ENCODE peak calls at places on chromosomes 13 and 19, in five cellular contexts. W is GM20000, Z is epithelial cell of esophagus, T is upper lobe of right lung, K is mesothelial cell of epicardium. O is an unnamed sample.

GRCh38 chr19:13156968-13157882 is 7.0 kb downstream of the IER2 start:
- DNase-seq in W (peak), Z (no peak), T (no peak), K (no peak), O (no peak)

GRCh38 chr13:99722419-99722818 is 221.1 kb downstream of the TM9SF2 start:
- DNase-seq in W (no peak), Z (no peak), T (no peak), K (no peak), O (no peak)

GRCh38 chr19:43721469-43722048 is 5.7 kb downstream of the IRGC start:
- DNase-seq in W (no peak), Z (no peak), T (no peak), K (no peak), O (no peak)

GRCh38 chr13:111882351-111882750 is 184.6 kb upstream of the SOX1 start:
- DNase-seq in W (no peak), Z (no peak), T (no peak), K (no peak), O (no peak)

GRCh38 chr19:5680083-5680436 is 256 bp downstream of the MICOS13 start:
- DNase-seq in W (no peak), Z (no peak), T (peak), K (no peak), O (no peak)

GRCh38 chr13:73715910-73716257 is 418.3 kb downstream of the KLF12 start:
- DNase-seq in W (peak), Z (peak), T (no peak), K (no peak), O (no peak)

GRCh38 chr13:105735269-105735668 is 800.2 kb downstream of the EFNB2 start:
- DNase-seq in W (no peak), Z (no peak), T (no peak), K (no peak), O (no peak)

GRCh38 chr19:8487137-8487851 is 15.1 kb downstream of the PRAM1 start:
- DNase-seq in W (no peak), Z (no peak), T (peak), K (no peak), O (no peak)

GRCh38 chr19:53467138-53467502 is 413 bp upstream of the ZNF813 start:
- DNase-seq in W (peak), Z (peak), T (no peak), K (no peak), O (no peak)

GRCh38 chr13:100880166-100880565 is 205.6 kb upstream of the TMTC4 start:
- DNase-seq in W (no peak), Z (no peak), T (no peak), K (no peak), O (no peak)

GRCh38 chr13:100887729-100888151 is 213.1 kb upstream of the TMTC4 start:
- DNase-seq in W (no peak), Z (peak), T (no peak), K (no peak), O (no peak)

GRCh38 chr13:100881291-100881864 is 206.8 kb upstream of the TMTC4 start:
- DNase-seq in W (no peak), Z (no peak), T (no peak), K (no peak), O (no peak)

GRCh38 chr13:100879255-100879654 is 204.7 kb upstream of the TMTC4 start:
- DNase-seq in W (no peak), Z (no peak), T (no peak), K (no peak), O (no peak)

GRCh38 chr13:100883453-100883852 is 208.9 kb upstream of the TMTC4 start:
- DNase-seq in W (no peak), Z (no peak), T (no peak), K (no peak), O (no peak)
- TF ChIP-seq CTCF in W (no peak), Z (peak), T (no peak), K (no peak), O (no peak)

DNA sequence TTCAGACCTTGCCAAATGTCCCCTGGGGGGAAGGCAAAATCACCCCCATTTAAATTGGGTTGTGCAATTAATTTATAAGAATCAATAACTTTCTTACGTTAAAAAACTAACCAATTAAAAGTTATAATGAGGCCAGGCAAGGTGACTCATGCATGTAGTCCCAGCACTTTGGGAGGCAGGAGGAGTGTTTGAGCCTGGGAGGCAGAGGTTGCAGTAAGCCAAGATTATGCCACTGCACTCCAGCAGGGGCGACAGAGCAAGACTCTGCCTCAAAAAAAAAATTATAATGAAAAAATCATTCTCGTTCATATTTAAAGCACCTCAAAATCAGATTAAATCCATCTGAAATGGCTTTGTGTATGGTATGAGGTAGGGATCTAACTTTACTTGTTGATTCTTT is 18.4 kb upstream of the SIGLEC14 start:
- DNase-seq in W (no peak), Z (peak), T (no peak), K (no peak), O (no peak)
- TF ChIP-seq CTCF in W (no peak), Z (peak), T (no peak), K (no peak), O (no peak)

DNA sequence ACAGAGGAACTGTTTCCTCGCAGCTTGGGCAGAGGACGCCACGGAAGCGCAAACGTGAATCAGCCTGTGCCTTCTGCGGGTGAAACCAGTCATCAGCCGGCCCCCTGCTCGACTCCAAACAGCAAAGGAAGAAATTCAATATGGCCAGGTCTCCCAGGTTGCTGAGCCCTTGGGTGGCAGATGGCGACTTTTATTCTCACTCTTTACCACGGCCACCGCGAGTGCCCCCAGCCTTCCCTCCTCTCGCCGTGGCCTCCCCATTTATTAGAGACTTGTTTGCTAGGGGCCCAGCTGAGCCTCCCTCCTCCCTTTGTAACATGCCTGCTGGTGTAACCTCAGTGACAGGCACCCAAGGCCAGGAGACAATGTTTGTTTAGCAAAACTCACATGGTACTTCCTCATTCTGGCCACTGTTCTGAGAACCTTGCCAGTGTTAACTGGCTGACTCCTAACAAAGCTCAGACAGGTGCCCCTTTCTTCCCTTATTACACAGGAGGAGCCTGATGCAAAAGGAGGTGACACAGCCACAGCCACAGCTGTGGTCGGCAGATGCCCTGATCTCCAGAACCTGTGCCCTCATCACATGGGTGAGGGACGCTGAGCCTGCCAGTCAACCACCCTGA is 5.8 kb downstream of the RAB20 start:
- DNase-seq in W (no peak), Z (no peak), T (no peak), K (no peak), O (no peak)
- TF ChIP-seq CTCF in W (no peak), Z (no peak), T (no peak), K (no peak), O (no peak)

GRCh38 chr13:33119022-33119735 is 103.0 kb downstream of the KL start:
- DNase-seq in W (no peak), Z (no peak), T (no peak), K (no peak), O (no peak)
- TF ChIP-seq CTCF in W (no peak), Z (no peak), T (no peak), K (no peak), O (no peak)

GRCh38 chr13:54449922-54450321 is 1421.3 kb downstream of the OLFM4 start:
- DNase-seq in W (no peak), Z (peak), T (no peak), K (no peak), O (no peak)
- TF ChIP-seq CTCF in W (no peak), Z (no peak), T (peak), K (no peak), O (peak)

DNA sequence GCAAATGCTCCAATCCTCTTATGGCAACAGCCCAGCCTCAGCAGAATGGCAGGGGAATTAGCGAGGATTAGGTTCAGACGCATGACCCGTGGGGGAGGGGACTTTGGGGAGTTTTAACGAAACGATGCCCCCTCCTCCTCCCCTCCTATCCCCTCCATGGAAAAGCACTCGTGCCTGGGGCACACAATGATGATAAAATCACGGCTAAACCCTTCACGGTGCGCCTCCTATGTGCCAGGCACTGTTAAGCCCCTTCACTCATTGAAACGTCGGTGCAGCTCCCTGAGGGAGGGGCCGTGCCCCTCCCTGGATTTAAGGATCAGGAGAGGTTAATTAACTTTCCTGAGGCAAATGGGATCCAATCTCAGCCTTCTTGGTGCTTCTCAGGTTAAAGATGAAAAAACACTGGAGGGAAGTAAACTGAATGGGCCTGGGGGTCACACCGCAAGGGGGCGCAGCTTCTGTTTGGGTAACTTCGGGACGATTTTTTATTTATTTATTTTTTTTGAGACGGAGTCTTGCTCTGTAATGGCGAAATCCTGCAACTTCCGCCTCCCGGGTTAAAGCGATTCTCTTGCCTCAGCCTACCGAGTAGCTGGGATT is 10.1 kb upstream of the TPRX2 start:
- DNase-seq in W (no peak), Z (no peak), T (peak), K (no peak), O (no peak)
- TF ChIP-seq CTCF in W (peak), Z (peak), T (peak), K (peak), O (peak)